ENCODE peak calls at places on chromosome 1, in nine cellular contexts. U is activated naive CD4-positive, alpha-beta T cell; Z is RKO; C is cardiac muscle cell; X is NCI-H2081; P is activated gamma-delta T cell treated with Interleukin-2 at 50 U/mL for 16 hours; B is HuH-7.5; W is GM12891; N is effector memory CD8-positive, alpha-beta T cell. H is an unnamed sample.

GRCh38 chr1:31669786-31670582 is 25.3 kb upstream of the PEF1 start:
- DNase-seq in U (no peak), Z (no peak), C (peak; percentile 47), X (peak; percentile 88), P (peak; percentile 29), B (no peak), W (no peak), N (no peak), H (peak; percentile 94)

GRCh38 chr1:154430903-154431302 is 25.8 kb downstream of the IL6R start:
- DNase-seq in U (no peak), Z (no peak), C (no peak), X (no peak), P (no peak), B (no peak), W (no peak), N (no peak), H (no peak)

GRCh38 chr1:220700591-220701179 is 10.5 kb downstream of the C1orf115 start:
- DNase-seq in U (no peak), Z (no peak), C (no peak), X (no peak), P (no peak), B (no peak), W (no peak), N (no peak), H (no peak)

GRCh38 chr1:23854568-23854967 is 13.5 kb downstream of the FUCA1 start:
- DNase-seq in U (no peak), Z (peak; percentile 37), C (no peak), X (no peak), P (no peak), B (no peak), W (no peak), N (peak; percentile 3), H (peak; percentile 15)

GRCh38 chr1:2046225-2046917 is 3.8 kb upstream of the PRKCZ start:
- DNase-seq in U (no peak), Z (no peak), C (peak; percentile 85), X (peak; percentile 25), P (peak; percentile 34), B (peak; percentile 95), W (peak; percentile 61), N (no peak), H (no peak)

GRCh38 chr1:224223819-224224714 is 41.0 kb downstream of the DEGS1 start:
- DNase-seq in U (no peak), Z (peak; percentile 50), C (peak; percentile 26), X (no peak), P (no peak), B (no peak), W (no peak), N (no peak), H (no peak)

GRCh38 chr1:43742026-43742425 is 34.7 kb downstream of the ST3GAL3 start:
- DNase-seq in U (no peak), Z (no peak), C (no peak), X (no peak), P (no peak), B (no peak), W (no peak), N (no peak), H (no peak)

GRCh38 chr1:218785928-218786327 is 387.8 kb upstream of the LYPLAL1 start:
- DNase-seq in U (no peak), Z (no peak), C (no peak), X (no peak), P (no peak), B (no peak), W (no peak), N (no peak), H (no peak)

GRCh38 chr1:169368406-169368769 is 393 bp downstream of the BLZF1 start:
- DNase-seq in U (no peak), Z (peak; percentile 44), C (peak; percentile 34), X (no peak), P (peak; percentile 18), B (no peak), W (no peak), N (peak; percentile 20), H (no peak)

GRCh38 chr1:171286032-171286705 is 27.8 kb upstream of the FMO4 start:
- DNase-seq in U (no peak), Z (peak; percentile 16), C (no peak), X (no peak), P (no peak), B (no peak), W (no peak), N (no peak), H (no peak)

GRCh38 chr1:212162635-212163034 is 122.6 kb upstream of the PPP2R5A start:
- DNase-seq in U (no peak), Z (no peak), C (no peak), X (peak; percentile 35), P (peak; percentile 41), B (no peak), W (no peak), N (peak; percentile 21), H (no peak)

H was measured in NCI-H524.